ENCODE peak calls at places on chromosomes 2 and 18, in eight cellular contexts. S is PC-3; J is stimulated activated CD8-positive, alpha-beta memory T cell treated with anti-CD3 and anti-CD28 coated beads, Interleukin-12 subunit alpha, Interleukin-12 subunit beta, amount 100 ng/mL, for 1 hour; K is astrocyte of the cerebellum; H is heart right ventricle; E is activated naive CD4-positive, alpha-beta T cell treated with anti-CD3 and anti-CD28 coated beads, Interleukin-2, amount 50 U/mL, for 16 hours; T is spleen; X is aorta. G is an unnamed sample.

GRCh38 chr2:96163768-96164429 is 18.7 kb upstream of the DUSP2 start:
- DNase-seq in S (no peak), X (no peak), E (peak), T (peak), H (no peak), J (no peak), K (no peak), G (peak)

GRCh38 chr18:10120622-10121021 is 206.8 kb downstream of the VAPA start:
- DNase-seq in T (no peak), X (no peak), K (no peak), J (no peak), E (no peak), S (no peak), H (no peak), G (no peak)

GRCh38 chr2:2950403-2950952 is 427.1 kb downstream of the EIPR1 start:
- DNase-seq in T (no peak), E (no peak), X (no peak), J (no peak), H (no peak), K (no peak), S (no peak), G (no peak)

GRCh38 chr18:4455113-4455811 is at the start of gene DLGAP1:
- DNase-seq in H (peak), T (peak), S (peak), J (no peak), K (peak), E (no peak), X (peak), G (no peak)

GRCh38 chr2:8049851-8050571 is 631.8 kb upstream of the ID2 start:
- DNase-seq in X (no peak), E (peak), S (peak), H (no peak), J (no peak), T (no peak), K (no peak), G (no peak)

GRCh38 chr2:200253631-200254030 is 52.9 kb upstream of the SPATS2L start:
- DNase-seq in H (peak), T (no peak), E (no peak), S (no peak), J (no peak), X (no peak), K (no peak), G (no peak)

GRCh38 chr2:162506706-162507105 is 162.8 kb downstream of the GCA start:
- DNase-seq in S (no peak), J (no peak), T (no peak), E (no peak), X (no peak), K (no peak), H (no peak), G (no peak)

GRCh38 chr2:109351164-109351756 is 222.3 kb downstream of the SH3RF3 start:
- DNase-seq in J (no peak), H (peak), K (peak), S (peak), E (no peak), X (peak), T (no peak), G (no peak)

GRCh38 chr2:162677476-162677875 is 161.1 kb downstream of the KCNH7 start:
- DNase-seq in E (no peak), J (no peak), K (peak), X (no peak), H (no peak), S (peak), T (no peak), G (no peak)

GRCh38 chr2:233142355-233142897 is 82.3 kb downstream of the INPP5D start:
- DNase-seq in T (peak), J (no peak), E (no peak), X (no peak), S (no peak), H (no peak), K (no peak), G (peak)

G was measured in OCI-LY7.